ENCODE peak calls at places on chromosome 11, in four cellular contexts. F is germinal center, R is NCI-H2171, Y is mesothelial cell of epicardium. H is an unnamed sample.

GRCh38 chr11:110752890-110753289 is 40.7 kb upstream of the ARHGAP20 start:
- DNase-seq in F (no peak), R (no peak), Y (no peak), H (no peak)

GRCh38 chr11:100876826-100877545 is 189.9 kb downstream of the ARHGAP42 start:
- DNase-seq in F (no peak), Y (no peak), R (no peak), H (no peak)

GRCh38 chr11:134033696-134034491 is 35.0 kb upstream of the JAM3 start:
- DNase-seq in Y (peak), R (peak), F (peak), H (peak)

GRCh38 chr11:29507381-29507780 is 509.4 kb downstream of the KCNA4 start:
- DNase-seq in R (no peak), Y (no peak), F (no peak), H (no peak)

GRCh38 chr11:45096636-45097035 is 49.8 kb upstream of the PRDM11 start:
- DNase-seq in F (no peak), Y (no peak), R (no peak), H (no peak)

GRCh38 chr11:120774591-120775386 is 249.1 kb upstream of the TBCEL start:
- DNase-seq in Y (no peak), R (no peak), F (no peak), H (no peak)

GRCh38 chr11:1153951-1154487 is 3.7 kb upstream of the MUC5AC start:
- DNase-seq in R (no peak), F (no peak), Y (no peak), H (no peak)

GRCh38 chr11:112103446-112103845 is 16.8 kb downstream of the SDHD start:
- DNase-seq in R (no peak), Y (no peak), F (no peak), H (no peak)

GRCh38 chr11:68663482-68664010 is 20.8 kb upstream of the GAL start:
- DNase-seq in Y (no peak), F (no peak), R (no peak), H (no peak)

GRCh38 chr11:77074205-77074604 is 7.4 kb downstream of the CAPN5 start:
- DNase-seq in Y (no peak), R (no peak), F (no peak), H (no peak)

GRCh38 chr11:111463276-111463675 is 48.9 kb downstream of the BTG4 start:
- DNase-seq in Y (no peak), R (no peak), F (no peak), H (no peak)

GRCh38 chr11:61551630-61552029 is 29.2 kb downstream of the SYT7 start:
- DNase-seq in Y (no peak), R (no peak), F (no peak), H (no peak)

GRCh38 chr11:10309163-10310093 is 4.6 kb downstream of the ADM start:
- DNase-seq in Y (no peak), R (no peak), F (no peak), H (no peak)

GRCh38 chr11:100578966-100579365 is 108.1 kb upstream of the ARHGAP42 start:
- DNase-seq in Y (no peak), R (no peak), F (no peak), H (no peak)

GRCh38 chr11:126716456-126717083 is 284.0 kb downstream of the KIRREL3 start:
- DNase-seq in F (peak), Y (no peak), R (peak), H (peak)

GRCh38 chr11:122754028-122754427 is 84.3 kb upstream of the CRTAM start:
- DNase-seq in R (no peak), Y (no peak), F (no peak), H (no peak)

GRCh38 chr11:76543006-76543703 is 98.3 kb downstream of the EMSY start:
- DNase-seq in R (no peak), Y (no peak), F (no peak), H (no peak)

GRCh38 chr11:57773026-57773598 is 11.5 kb downstream of the CTNND1 start:
- DNase-seq in F (no peak), Y (no peak), R (no peak), H (no peak)

GRCh38 chr11:117407016-117407415 is 79.4 kb downstream of the CEP164 start:
- DNase-seq in R (no peak), F (no peak), Y (no peak), H (no peak)

GRCh38 chr11:103396237-103396636 is 287.0 kb downstream of the DYNC2H1 start:
- DNase-seq in R (no peak), Y (no peak), F (no peak), H (no peak)

GRCh38 chr11:72703281-72704008 is 29.2 kb upstream of the PDE2A start:
- DNase-seq in F (no peak), R (no peak), Y (peak), H (no peak)

GRCh38 chr11:14094481-14095037 is 132.0 kb downstream of the SPON1 start:
- DNase-seq in Y (no peak), F (no peak), R (no peak), H (no peak)

GRCh38 chr11:86617502-86617901 is 54.9 kb downstream of the ME3 start:
- DNase-seq in Y (no peak), R (no peak), F (no peak), H (no peak)

GRCh38 chr11:10314199-10315072 is 9.6 kb downstream of the ADM start:
- DNase-seq in Y (no peak), F (peak), R (no peak), H (peak)

GRCh38 chr11:116578971-116579687 is 193.7 kb downstream of the BUD13 start:
- DNase-seq in Y (no peak), R (no peak), F (no peak), H (peak)

GRCh38 chr11:45924036-45924915 is 1.8 kb downstream of the LARGE2 start:
- DNase-seq in F (no peak), Y (peak), R (no peak), H (no peak)

GRCh38 chr11:68340784-68341556 is 28.6 kb downstream of the LRP5 start:
- DNase-seq in R (no peak), Y (no peak), F (no peak), H (no peak)

GRCh38 chr11:120126543-120126942 is 11.4 kb downstream of the TRIM29 start:
- DNase-seq in Y (no peak), R (no peak), F (no peak), H (peak)

GRCh38 chr11:27720277-27720830 is 20.1 kb upstream of the BDNF start:
- DNase-seq in Y (peak), R (no peak), F (no peak), H (peak)

GRCh38 chr11:9799901-9800300 is 136.0 kb downstream of the SWAP70 start:
- DNase-seq in Y (no peak), F (no peak), R (no peak), H (no peak)